ENCODE peak calls at places on chromosomes 7 and 10, in ten cellular contexts. U is left lung, X is prostate gland, G is body of pancreas, M is astrocyte, K is IMR-90, R is RWPE1, N is OCI-LY7, Q is psoas muscle, E is lower lobe of right lung. P is an unnamed sample.

GRCh38 chr10:104288355-104288754 is 19.4 kb downstream of the GSTO2 start:
- DNase-seq in N (no peak), R (no peak), K (no peak), G (no peak), M (no peak), Q (no peak), X (peak; percentile 16), U (no peak), E (no peak), P (no peak)

GRCh38 chr10:63770523-63770922 is 249.3 kb downstream of the REEP3 start:
- DNase-seq in K (no peak), N (no peak), E (no peak), R (no peak), G (peak; percentile 17), Q (no peak), U (no peak), X (no peak), M (no peak), P (no peak)

GRCh38 chr10:114157912-114158311 is 16.1 kb downstream of the CCDC186 start:
- DNase-seq in R (no peak), E (no peak), U (no peak), X (no peak), Q (no peak), M (no peak), K (no peak), N (no peak), G (no peak), P (no peak)

GRCh38 chr10:60312818-60313588 is 76.7 kb downstream of the ANK3 start:
- DNase-seq in X (no peak), N (no peak), U (no peak), R (peak; percentile 52), M (peak; percentile 61), E (no peak), K (peak; percentile 82), Q (no peak), G (no peak), P (peak; percentile 33)

GRCh38 chr10:24518981-24519597 is 204.6 kb downstream of the ARHGAP21 start:
- DNase-seq in K (peak; percentile 60), Q (peak; percentile 67), N (peak; percentile 3), U (no peak), G (peak; percentile 72), R (peak; percentile 61), M (peak; percentile 36), X (peak; percentile 72), E (peak; percentile 48), P (peak; percentile 37)

GRCh38 chr7:780056-780455 is 52.2 kb upstream of the SUN1 start:
- DNase-seq in U (no peak), X (no peak), E (peak; percentile 40), N (no peak), Q (peak; percentile 29), M (no peak), G (no peak), K (no peak), R (no peak), P (no peak)

GRCh38 chr7:25707733-25708132 is 444.3 kb upstream of the NFE2L3 start:
- DNase-seq in E (no peak), X (no peak), U (no peak), N (no peak), M (no peak), K (peak; percentile 1), Q (no peak), G (no peak), R (no peak), P (peak; percentile 7)

GRCh38 chr7:131656980-131657725 is 100.7 kb upstream of the PODXL start:
- DNase-seq in G (no peak), Q (peak; percentile 4), E (no peak), K (no peak), R (no peak), U (no peak), M (no peak), X (no peak), N (no peak), P (no peak)

GRCh38 chr10:86509145-86509544 is 12.4 kb downstream of the WAPL start:
- DNase-seq in N (no peak), M (no peak), X (no peak), R (no peak), G (no peak), Q (no peak), U (no peak), E (no peak), K (no peak), P (no peak)

GRCh38 chr10:110324201-110324804 is 19.6 kb upstream of the SMNDC1 start:
- DNase-seq in E (no peak), M (peak; percentile 52), G (no peak), R (no peak), N (no peak), X (no peak), Q (no peak), U (no peak), K (peak; percentile 48), P (no peak)

GRCh38 chr10:3036155-3036554 is 31.2 kb upstream of the PFKP start:
- DNase-seq in G (no peak), E (no peak), R (no peak), U (no peak), X (no peak), Q (no peak), M (no peak), K (no peak), N (peak; percentile 25), P (no peak)

GRCh38 chr7:82445226-82445625 is 1.6 kb upstream of the CACNA2D1 start:
- DNase-seq in G (no peak), U (no peak), E (no peak), R (no peak), M (no peak), X (no peak), N (no peak), Q (no peak), K (no peak), P (no peak)

GRCh38 chr10:113219446-113219845 is 269.4 kb downstream of the TCF7L2 start:
- DNase-seq in N (no peak), K (no peak), U (no peak), Q (no peak), M (no peak), G (no peak), X (no peak), E (no peak), R (no peak), P (no peak)

GRCh38 chr10:124161212-124162000 is 68.0 kb upstream of the CHST15 start:
- DNase-seq in N (no peak), K (no peak), X (no peak), U (no peak), R (no peak), G (no peak), M (no peak), E (no peak), Q (no peak), P (no peak)

GRCh38 chr7:43625453-43625852 is 42.5 kb downstream of the STK17A start:
- DNase-seq in N (peak; percentile 71), K (no peak), Q (no peak), X (no peak), M (no peak), E (no peak), U (no peak), G (no peak), R (no peak), P (no peak)

DNA sequence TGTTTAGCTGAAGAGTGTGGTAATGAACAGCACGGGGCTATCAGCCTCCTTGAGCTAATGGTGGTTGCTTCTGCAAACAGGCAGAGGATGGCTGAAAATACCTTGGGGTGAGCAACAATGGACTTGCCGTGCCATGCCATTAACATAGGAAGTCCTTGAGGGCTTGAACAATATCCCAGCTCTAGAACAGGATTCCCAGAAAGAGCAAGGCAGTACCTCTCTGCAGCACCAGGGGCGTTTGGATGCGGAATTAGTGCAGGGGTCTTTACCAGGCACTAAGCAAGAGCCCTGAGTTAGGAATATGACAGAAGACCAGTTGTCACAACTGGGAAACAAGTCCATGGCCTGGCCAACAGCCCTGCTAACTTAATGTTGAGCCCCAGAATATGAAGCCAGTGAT is 143.2 kb upstream of the COBL start:
- DNase-seq in X (no peak), E (no peak), G (no peak), R (no peak), N (no peak), U (no peak), Q (no peak), K (no peak), M (no peak), P (no peak)
- TF ChIP-seq CTCF in X (no peak), E (no peak), G (no peak), R (no peak), N (no peak), U (no peak), Q (no peak), K (no peak), M (no peak), P (no peak)

DNA sequence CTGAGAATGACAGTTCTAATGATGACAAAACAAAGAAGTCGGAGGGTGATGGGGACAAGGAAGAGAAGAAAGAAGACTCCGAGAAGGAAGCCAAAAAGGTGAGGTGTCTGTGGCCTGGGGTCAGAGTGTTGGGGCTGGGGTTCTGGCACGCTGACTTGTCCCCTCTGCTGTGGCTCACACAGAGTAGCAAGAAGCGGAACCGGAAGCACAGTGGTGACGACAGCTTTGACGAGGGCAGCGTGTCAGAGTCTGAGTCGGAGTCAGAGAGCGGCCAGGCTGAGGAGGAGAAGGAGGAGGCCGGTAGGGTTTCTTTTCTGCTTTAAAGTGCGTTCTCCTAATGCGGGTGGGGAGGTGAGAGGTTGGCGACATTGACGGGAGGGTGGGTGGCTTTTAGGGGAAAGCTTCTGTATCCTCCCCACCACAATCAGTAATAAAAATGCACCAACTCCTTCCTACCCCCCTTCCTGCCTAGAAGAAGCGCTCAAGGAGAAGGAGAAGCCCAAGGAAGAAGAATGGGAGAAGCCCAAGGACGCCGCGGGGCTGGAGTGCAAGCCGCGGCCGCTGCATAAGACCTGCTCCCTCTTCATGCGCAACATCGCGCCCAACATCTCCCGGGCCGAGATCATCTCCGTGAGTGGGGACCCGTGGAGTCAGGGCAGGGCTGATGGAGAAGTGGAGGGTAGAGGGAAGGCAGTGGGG is 4.6 kb downstream of the UFSP1 start:
- DNase-seq in K (no peak), R (no peak), U (no peak), M (no peak), G (no peak), N (no peak), Q (no peak), E (no peak), X (no peak), P (no peak)
- H3K27ac ChIP-seq in K (no peak overlapping the region), R (peak overlapping the region; percentile 93), U (no peak overlapping the region), M (no peak overlapping the region), G (no peak overlapping the region), N (no peak overlapping the region), Q (no peak overlapping the region), E (no peak overlapping the region), X (no peak overlapping the region), P (no peak overlapping the region)

GRCh38 chr10:78774999-78775711 is 293.6 kb upstream of the ZMIZ1 start:
- DNase-seq in U (no peak), N (no peak), K (peak; percentile 83), R (no peak), X (no peak), Q (peak; percentile 80), G (peak; percentile 87), E (no peak), M (no peak), P (no peak)
- TF ChIP-seq CTCF in U (no peak), N (no peak), K (no peak), R (no peak), X (no peak), Q (no peak), G (no peak), E (no peak), M (no peak), P (no peak)

DNA sequence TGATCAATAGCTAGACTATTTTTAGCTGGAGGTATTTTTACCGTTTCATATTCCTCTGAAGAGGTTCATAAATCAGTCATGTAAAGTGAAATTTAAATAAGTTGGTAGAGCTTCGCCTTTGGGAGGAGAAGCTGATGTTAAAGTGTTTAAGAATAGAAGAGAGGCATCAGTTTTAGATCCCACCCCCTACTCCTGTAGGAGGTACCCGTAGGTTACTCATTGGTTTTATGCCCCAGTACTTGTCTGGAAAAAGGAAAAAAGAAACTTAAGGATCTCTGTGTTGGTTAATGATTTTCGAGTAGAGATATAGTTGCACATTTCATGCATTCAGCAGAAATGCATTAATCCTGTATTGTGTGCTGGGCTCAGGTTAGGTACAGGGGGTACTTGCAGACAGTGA is 8.7 kb downstream of the ZNF365 start:
- DNase-seq in R (no peak), K (no peak), M (no peak), E (no peak), N (no peak), X (no peak), G (no peak), U (no peak), Q (no peak), P (no peak)
- H3K27ac ChIP-seq in R (no peak overlapping the region), K (no peak overlapping the region), M (no peak overlapping the region), E (no peak overlapping the region), N (no peak overlapping the region), X (no peak overlapping the region), G (no peak overlapping the region), U (no peak overlapping the region), Q (no peak overlapping the region), P (peak overlapping the region; percentile 100)

P was measured in foreskin keratinocyte.